ENCODE peak calls at places on chromosomes 1 and 21, in nine cellular contexts. U, L, E, I, D, T, O, K and R are unnamed samples.

GRCh38 chr1:147717706-147718097 is 42.7 kb downstream of the GJA5 start:
- DNase-seq in E (peak), K (no peak), D (no peak), T (no peak), L (no peak), U (no peak), I (no peak), O (no peak), R (no peak)

GRCh38 chr1:205787287-205787916 is 12.1 kb upstream of the RAB29 start:
- DNase-seq in K (no peak), I (no peak), O (no peak), D (no peak), T (no peak), E (no peak), U (no peak), L (no peak), R (no peak)

GRCh38 chr1:70896224-70896623 is 151.4 kb downstream of the PTGER3 start:
- DNase-seq in K (peak), D (peak), L (no peak), U (no peak), E (peak), O (no peak), T (no peak), I (no peak), R (no peak)

GRCh38 chr1:209614906-209615305 is 31.4 kb downstream of the CAMK1G start:
- DNase-seq in O (no peak), I (no peak), K (no peak), E (no peak), L (no peak), D (no peak), T (no peak), U (no peak), R (no peak)

GRCh38 chr1:168709896-168710305 is 19.1 kb downstream of the DPT start:
- DNase-seq in K (no peak), O (no peak), I (no peak), U (no peak), E (peak), L (no peak), D (peak), T (peak), R (no peak)

GRCh38 chr1:212007896-212008295 is 27.5 kb downstream of the INTS7 start:
- DNase-seq in E (no peak), L (no peak), K (no peak), T (no peak), U (no peak), I (no peak), O (no peak), D (no peak), R (no peak)

GRCh38 chr1:202964755-202965440 is 2.2 kb downstream of the CYB5R1 start:
- DNase-seq in E (peak), T (no peak), O (no peak), D (no peak), K (peak), L (no peak), U (no peak), I (no peak), R (no peak)

GRCh38 chr1:247297263-247298123 is 34.2 kb downstream of the ZNF496 start:
- DNase-seq in K (peak), E (no peak), T (no peak), U (no peak), L (no peak), O (no peak), I (no peak), D (no peak), R (peak)

GRCh38 chr1:116739371-116740007 is 14.7 kb upstream of the CD2 start:
- DNase-seq in I (no peak), L (no peak), K (peak), T (no peak), D (no peak), O (no peak), U (no peak), E (no peak), R (no peak)

GRCh38 chr1:53074313-53075154 is 12.5 kb downstream of the PODN start:
- DNase-seq in D (no peak), E (no peak), K (peak), T (no peak), I (peak), U (no peak), L (no peak), O (peak), R (peak)

GRCh38 chr1:206738370-206739366 is 31.9 kb upstream of the IL19 start:
- DNase-seq in T (no peak), O (no peak), L (no peak), U (no peak), I (no peak), D (peak), E (peak), K (peak), R (no peak)

GRCh38 chr1:206128192-206128591 is 11.0 kb upstream of the AVPR1B start:
- DNase-seq in L (no peak), U (no peak), O (no peak), T (no peak), D (no peak), E (no peak), K (no peak), I (no peak), R (no peak)

GRCh38 chr1:25529518-25530347 is 13.7 kb upstream of the LDLRAP1 start:
- DNase-seq in T (no peak), D (no peak), L (no peak), O (no peak), U (no peak), I (no peak), K (no peak), E (no peak), R (no peak)

GRCh38 chr21:8991088-8991907 is 1530.1 kb upstream of the TPTE start:
- DNase-seq in T (no peak), D (no peak), U (no peak), E (no peak), O (no peak), I (no peak), L (no peak), K (peak), R (no peak)

GRCh38 chr1:99648107-99648506 is 2.2 kb downstream of the PALMD start:
- DNase-seq in O (no peak), L (peak), T (no peak), E (peak), K (peak), D (no peak), I (peak), U (peak), R (peak)

GRCh38 chr21:15028186-15028585 is 36.6 kb downstream of the NRIP1 start:
- DNase-seq in O (no peak), D (no peak), U (no peak), I (no peak), K (no peak), E (no peak), T (no peak), L (no peak), R (no peak)

GRCh38 chr1:34167091-34167788 is 2.2 kb upstream of the CSMD2 start:
- DNase-seq in I (no peak), D (no peak), L (no peak), E (no peak), U (no peak), T (no peak), K (peak), O (no peak), R (no peak)

GRCh38 chr21:38289697-38290096 is 32.9 kb downstream of the KCNJ15 start:
- DNase-seq in O (no peak), U (no peak), D (peak), K (no peak), L (peak), I (no peak), E (peak), T (peak), R (peak)

GRCh38 chr1:42931108-42931539 is 27.5 kb downstream of the SLC2A1 start:
- DNase-seq in E (peak), U (no peak), I (no peak), D (peak), O (peak), K (peak), L (peak), T (peak), R (peak)

GRCh38 chr1:218779341-218779831 is 394.3 kb upstream of the LYPLAL1 start:
- DNase-seq in K (no peak), T (no peak), I (no peak), D (peak), O (no peak), L (no peak), E (no peak), U (no peak), R (no peak)

GRCh38 chr21:28810826-28811524 is 181.7 kb downstream of the LTN1 start:
- DNase-seq in L (no peak), T (no peak), D (no peak), E (no peak), O (no peak), U (no peak), I (no peak), K (no peak), R (no peak)

GRCh38 chr21:38712076-38712475 is 93.7 kb upstream of the ETS2 start:
- DNase-seq in T (no peak), I (no peak), K (peak), D (peak), L (no peak), U (no peak), E (peak), O (no peak), R (peak)

GRCh38 chr1:36511804-36512798 is 29.4 kb upstream of the CSF3R start:
- DNase-seq in L (no peak), O (no peak), K (peak), T (no peak), E (peak), I (no peak), U (no peak), D (peak), R (no peak)

GRCh38 chr1:63677497-63677896 is 84.3 kb downstream of the PGM1 start:
- DNase-seq in O (no peak), E (no peak), T (no peak), L (no peak), K (no peak), U (no peak), I (no peak), D (no peak), R (no peak)

GRCh38 chr1:171366816-171367215 is 52.8 kb downstream of the FMO4 start:
- DNase-seq in I (no peak), D (no peak), E (no peak), T (no peak), K (no peak), O (no peak), L (no peak), U (no peak), R (no peak)

GRCh38 chr1:7517611-7518330 is 253.3 kb upstream of the VAMP3 start:
- DNase-seq in D (no peak), O (no peak), E (no peak), I (no peak), K (no peak), L (no peak), T (no peak), U (no peak), R (no peak)

GRCh38 chr1:7962011-7962335 is 462 bp downstream of the PARK7 start:
- DNase-seq in O (no peak), T (no peak), D (no peak), I (no peak), K (no peak), L (no peak), E (no peak), U (no peak), R (no peak)

GRCh38 chr1:29655945-29656866 is 419.9 kb downstream of the PTPRU start:
- DNase-seq in L (no peak), U (no peak), D (no peak), K (peak), T (peak), I (no peak), O (no peak), E (no peak), R (no peak)

GRCh38 chr1:17618558-17619247 is 79.2 kb downstream of the ARHGEF10L start:
- DNase-seq in T (no peak), L (no peak), D (no peak), U (no peak), E (no peak), O (no peak), I (no peak), K (no peak), R (peak)

GRCh38 chr1:30322859-30323257 is 400.5 kb downstream of the MATN1 start:
- DNase-seq in D (no peak), K (peak), I (no peak), O (no peak), E (no peak), L (no peak), U (no peak), T (peak), R (peak)

GRCh38 chr21:15195768-15196167 is 131.0 kb upstream of the NRIP1 start:
- DNase-seq in O (no peak), T (no peak), I (no peak), D (no peak), L (no peak), K (no peak), E (no peak), U (no peak), R (no peak)

GRCh38 chr1:167767794-167768193 is 46.0 kb downstream of the MPZL1 start:
- DNase-seq in U (no peak), O (no peak), K (no peak), D (no peak), T (no peak), L (no peak), I (no peak), E (no peak), R (no peak)

GRCh38 chr21:46035809-46036695 is 54.5 kb downstream of the COL6A1 start:
- DNase-seq in D (peak), E (peak), U (peak), K (no peak), L (no peak), T (no peak), O (no peak), I (peak), R (no peak)

GRCh38 chr21:44732956-44733355 is 21.6 kb upstream of the TSPEAR start:
- DNase-seq in T (no peak), U (no peak), E (no peak), L (no peak), D (no peak), K (no peak), O (no peak), I (no peak), R (no peak)

GRCh38 chr1:114126696-114127095 is 27.0 kb downstream of the SYT6 start:
- DNase-seq in I (no peak), U (no peak), O (no peak), T (no peak), L (no peak), K (no peak), E (no peak), D (no peak), R (no peak)

GRCh38 chr1:156458181-156458503 is 42.4 kb downstream of the MEF2D start:
- DNase-seq in T (no peak), O (peak), E (peak), I (no peak), K (no peak), L (no peak), U (no peak), D (peak), R (no peak)

GRCh38 chr21:45525153-45525909 is 16.9 kb downstream of the SLC19A1 start:
- DNase-seq in T (no peak), D (no peak), O (peak), E (no peak), I (peak), L (no peak), U (no peak), K (peak), R (no peak)

GRCh38 chr21:31490471-31490870 is 146.4 kb upstream of the TIAM1 start:
- DNase-seq in K (no peak), L (no peak), E (no peak), O (no peak), U (no peak), D (no peak), I (no peak), T (no peak), R (peak)

GRCh38 chr1:241992734-241993133 is 6.2 kb downstream of the MAP1LC3C start:
- DNase-seq in O (no peak), T (no peak), L (no peak), D (peak), I (no peak), E (peak), U (no peak), K (no peak), R (no peak)

GRCh38 chr1:26799479-26800133 is 11.9 kb downstream of the PIGV start:
- DNase-seq in K (peak), T (peak), D (peak), O (peak), U (peak), I (peak), L (no peak), E (peak), R (peak)

GRCh38 chr1:1892079-1892762 is 1.3 kb upstream of the GNB1 start:
- DNase-seq in L (no peak), D (no peak), T (no peak), I (no peak), E (no peak), O (no peak), K (no peak), U (no peak), R (no peak)
- H3K4me3 ChIP-seq in L (peak), D (peak), T (peak), I (peak), E (peak), O (peak), K (peak), U (peak), R (peak)

DNA sequence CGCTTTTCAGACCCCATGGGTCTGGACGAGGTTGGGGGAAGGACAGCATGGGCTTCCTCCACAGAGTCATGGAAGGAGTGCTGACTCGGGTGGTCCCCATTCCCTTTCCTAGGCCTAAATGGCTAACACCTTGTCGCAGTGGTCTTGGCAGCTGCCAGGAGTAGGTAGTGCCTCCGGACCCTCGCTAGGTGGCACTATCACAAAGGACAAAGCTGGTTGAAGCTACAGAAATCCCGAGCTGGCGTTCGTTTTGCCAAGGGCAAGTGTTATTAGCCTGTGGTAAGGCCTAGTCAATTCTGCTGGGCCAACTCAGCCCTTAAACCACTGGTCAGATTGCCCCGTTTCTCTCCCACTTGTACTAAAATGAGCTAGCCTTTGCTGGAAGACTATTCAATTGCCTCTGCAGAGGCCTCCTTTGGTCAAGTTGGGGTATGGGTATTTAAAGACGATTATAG is 1.1 kb upstream of the UBE2Q1 start:
- DNase-seq in D (peak), I (peak), K (peak), T (peak), L (peak), E (peak), O (peak), U (peak), R (peak)
- H3K4me3 ChIP-seq in D (peak), I (peak), K (peak), T (peak), L (peak), E (peak), O (peak), U (peak), R (peak)

GRCh38 chr1:51570063-51570720 is 46.7 kb upstream of the OSBPL9 start:
- DNase-seq in D (no peak), I (no peak), E (no peak), O (no peak), U (no peak), T (no peak), K (no peak), L (no peak), R (no peak)
- H3K4me3 ChIP-seq in D (no peak), I (no peak), E (no peak), O (no peak), U (no peak), T (no peak), K (no peak), L (no peak), R (no peak)

GRCh38 chr1:78006491-78006890 is 1.8 kb downstream of the DNAJB4 start:
- DNase-seq in D (no peak), E (no peak), U (no peak), I (no peak), O (no peak), L (no peak), T (no peak), K (no peak), R (no peak)
- H3K4me3 ChIP-seq in D (peak), E (peak), U (peak), I (peak), O (peak), L (no peak), T (peak), K (peak), R (peak)

DNA sequence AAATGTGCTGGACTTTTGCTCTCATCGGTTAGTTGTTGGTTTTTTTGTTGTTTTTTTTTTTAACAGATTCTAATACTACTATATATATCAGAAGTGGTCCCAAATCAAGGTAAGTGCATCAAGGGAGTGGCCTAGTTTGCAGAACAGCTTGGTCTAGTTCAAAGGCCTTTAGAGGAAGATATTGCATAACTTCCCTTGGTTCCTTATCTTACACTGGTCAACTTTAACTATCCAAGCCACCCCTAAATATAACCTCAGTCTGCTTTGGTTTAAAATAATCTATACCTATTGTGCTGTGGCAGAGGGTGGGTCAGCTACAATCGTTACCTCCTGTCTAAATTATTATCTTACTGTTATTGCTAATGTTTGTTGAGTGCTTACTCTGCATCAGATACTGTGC is 6.9 kb downstream of the S100A12 start:
- DNase-seq in D (no peak), E (no peak), O (no peak), K (no peak), L (no peak), T (no peak), U (no peak), I (no peak), R (no peak)
- H3K4me3 ChIP-seq in D (no peak), E (no peak), O (no peak), K (no peak), L (no peak), T (no peak), U (no peak), I (no peak), R (no peak)

GRCh38 chr1:11649624-11650330 is 4.5 kb downstream of the FBXO2 start:
- DNase-seq in E (no peak), D (no peak), U (no peak), T (no peak), K (no peak), O (no peak), I (no peak), L (no peak), R (no peak)

GRCh38 chr1:11649237-11649623 is 5.0 kb downstream of the FBXO2 start:
- DNase-seq in O (no peak), T (no peak), K (no peak), I (no peak), U (no peak), D (no peak), L (no peak), E (no peak), R (no peak)

GRCh38 chr1:11648732-11649158 is 5.5 kb downstream of the FBXO2 start:
- DNase-seq in L (no peak), U (no peak), T (no peak), I (no peak), D (no peak), K (peak), E (no peak), O (no peak), R (no peak)

GRCh38 chr1:11651017-11651416 is 3.2 kb downstream of the FBXO2 start:
- DNase-seq in T (no peak), E (no peak), L (no peak), I (no peak), U (no peak), O (no peak), D (no peak), K (no peak), R (no peak)

DNA sequence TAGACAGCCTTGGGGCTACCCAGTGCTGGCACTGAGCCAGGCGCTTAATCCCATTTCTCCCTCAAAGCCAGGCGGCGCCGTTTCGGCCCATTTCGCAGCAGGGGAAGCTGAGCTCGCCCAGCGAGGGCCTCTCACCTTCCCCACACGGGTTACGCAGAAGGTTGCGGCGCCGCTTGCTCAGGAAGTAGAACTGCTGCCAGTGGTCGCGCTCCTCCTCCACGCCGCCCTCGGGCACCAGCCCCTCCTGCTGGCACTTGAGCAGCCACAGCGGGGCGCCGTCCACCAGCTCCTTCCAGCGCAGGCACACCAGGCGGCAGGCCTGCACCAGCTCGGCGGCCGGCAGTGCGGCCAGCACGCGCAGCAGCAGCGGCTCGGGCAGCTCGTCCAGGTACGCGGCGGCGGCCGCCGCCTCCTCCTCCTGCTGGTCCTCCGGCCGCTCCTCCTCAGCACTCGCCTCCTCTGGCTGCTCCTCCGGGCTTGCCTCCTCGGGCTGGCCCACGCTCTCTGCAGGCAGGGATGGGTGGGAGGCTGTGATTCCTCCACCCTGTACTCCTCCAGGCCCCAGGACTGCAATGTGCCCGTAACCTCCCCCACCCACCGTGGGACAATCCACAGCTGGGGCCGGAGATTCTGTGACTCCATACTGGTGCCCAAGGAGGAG is 3.8 kb downstream of the FBXO2 start:
- DNase-seq in K (peak), I (peak), L (peak), U (peak), O (no peak), T (no peak), E (peak), D (peak), R (peak)
- H3K4me3 ChIP-seq in K (no peak), I (peak), L (no peak), U (no peak), O (no peak), T (no peak), E (peak), D (no peak), R (no peak)

GRCh38 chr1:82782599-82782998 is 981.9 kb downstream of the ADGRL2 start:
- DNase-seq in I (no peak), D (no peak), K (no peak), L (no peak), U (no peak), E (no peak), O (no peak), T (no peak), R (no peak)
- H3K4me3 ChIP-seq in I (no peak), D (no peak), K (no peak), L (no peak), U (no peak), E (no peak), O (no peak), T (no peak), R (no peak)